ENCODE peak calls at places on chromosomes 16 and 17, in six cellular contexts. G is esophagus squamous epithelium, Z is heart right ventricle, S is breast epithelium, R is psoas muscle, K is fibroblast of lung. E is an unnamed sample.
A peak's percentile ranks its signal among the peaks of the same experiment; 100 is the strongest.

GRCh38 chr16:86590501-86591144 is 12.3 kb downstream of the FOXL1 start:
- DNase-seq in G (no peak), Z (no peak), S (no peak), R (no peak), K (peak; percentile 98), E (no peak)

GRCh38 chr17:4340914-4341615 is 25.4 kb downstream of the UBE2G1 start:
- DNase-seq in G (no peak), Z (no peak), S (no peak), R (no peak), K (peak; percentile 35), E (no peak)

GRCh38 chr16:67942200-67942509 is 1.8 kb downstream of the LCAT start:
- DNase-seq in G (no peak), Z (no peak), S (no peak), R (no peak), K (no peak), E (no peak)

GRCh38 chr17:64491034-64491860 is 5.6 kb downstream of the POLG2 start:
- DNase-seq in G (no peak), Z (no peak), S (no peak), R (no peak), K (no peak), E (no peak)

GRCh38 chr17:29112780-29113295 is 67.4 kb downstream of the MYO18A start:
- DNase-seq in G (no peak), Z (peak; percentile 52), S (peak; percentile 52), R (peak; percentile 85), K (peak; percentile 75), E (no peak)

GRCh38 chr16:67356372-67356771 is 29.8 kb downstream of the LRRC36 start:
- DNase-seq in G (no peak), Z (no peak), S (no peak), R (no peak), K (no peak), E (no peak)

GRCh38 chr16:47377156-47377555 is 83.7 kb downstream of the ITFG1 start:
- DNase-seq in G (no peak), Z (no peak), S (no peak), R (no peak), K (peak; percentile 56), E (no peak)

GRCh38 chr17:63930951-63931575 is 1.1 kb downstream of the CD79B start:
- DNase-seq in G (no peak), Z (peak; percentile 77), S (peak; percentile 30), R (peak; percentile 83), K (no peak), E (no peak)

GRCh38 chr17:78174332-78174869 is 6.0 kb downstream of the SYNGR2 start:
- DNase-seq in G (no peak), Z (peak; percentile 83), S (peak; percentile 88), R (peak; percentile 93), K (no peak), E (no peak)

GRCh38 chr17:67488161-67488560 is 111.1 kb downstream of the PITPNC1 start:
- DNase-seq in G (no peak), Z (peak; percentile 35), S (no peak), R (peak; percentile 64), K (peak; percentile 42), E (no peak)

GRCh38 chr17:49588726-49589555 is 13.3 kb downstream of the NXPH3 start:
- DNase-seq in G (no peak), Z (no peak), S (no peak), R (no peak), K (peak; percentile 57), E (no peak)

GRCh38 chr16:81005644-81006471 is 827 bp downstream of the CMC2 start:
- DNase-seq in G (peak; percentile 27), Z (no peak), S (peak; percentile 61), R (no peak), K (no peak), E (no peak)

GRCh38 chr17:73291260-73291801 is 20.5 kb downstream of the CDC42EP4 start:
- DNase-seq in G (no peak), Z (peak; percentile 57), S (no peak), R (peak; percentile 81), K (peak; percentile 93), E (no peak)

GRCh38 chr17:2598166-2598565 is 4.7 kb downstream of the PAFAH1B1 start:
- DNase-seq in G (no peak), Z (no peak), S (no peak), R (no peak), K (peak; percentile 83), E (no peak)

GRCh38 chr17:82330322-82331239 is 3.0 kb downstream of the SECTM1 start:
- DNase-seq in G (no peak), Z (peak; percentile 42), S (no peak), R (peak; percentile 75), K (peak; percentile 41), E (no peak)

GRCh38 chr16:28846933-28847273 is 755 bp upstream of the TUFM start:
- DNase-seq in G (no peak), Z (no peak), S (no peak), R (peak; percentile 50), K (no peak), E (no peak)

GRCh38 chr16:75593308-75593707 is 27.1 kb downstream of the GABARAPL2 start:
- DNase-seq in G (no peak), Z (no peak), S (no peak), R (no peak), K (no peak), E (no peak)

GRCh38 chr16:75593825-75594820 is 27.9 kb downstream of the GABARAPL2 start:
- DNase-seq in G (no peak), Z (no peak), S (no peak), R (no peak), K (peak; percentile 91), E (no peak)

GRCh38 chr16:75591001-75591852 is 25.0 kb downstream of the GABARAPL2 start:
- DNase-seq in G (no peak), Z (peak; percentile 45), S (peak; percentile 33), R (peak; percentile 66), K (peak; percentile 95), E (no peak)

GRCh38 chr16:75588716-75589115 is 22.5 kb downstream of the GABARAPL2 start:
- DNase-seq in G (no peak), Z (no peak), S (no peak), R (no peak), K (no peak), E (no peak)

DNA sequence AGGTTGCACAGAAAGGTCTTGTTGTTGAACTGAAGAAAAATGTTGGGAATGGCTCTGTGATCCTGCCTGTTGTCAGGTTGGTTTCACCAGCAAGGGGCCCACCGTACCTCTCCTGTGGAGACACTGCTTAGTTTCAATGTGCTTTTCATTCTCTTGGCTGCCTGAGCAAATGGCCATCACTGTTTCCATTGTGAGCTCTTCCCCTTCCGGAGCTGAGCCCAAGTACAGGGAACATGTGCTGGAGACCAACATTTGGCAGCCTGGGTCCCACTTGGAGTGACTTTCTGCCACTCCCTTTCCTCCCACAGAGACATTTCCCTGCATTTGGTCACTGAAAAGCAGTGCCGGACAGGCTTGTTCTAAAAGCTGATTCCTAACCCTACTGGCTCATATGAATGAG is 23.1 kb downstream of the GABARAPL2 start:
- DNase-seq in G (no peak), Z (peak; percentile 37), S (no peak), R (no peak), K (peak; percentile 20), E (no peak)
- TF ChIP-seq CTCF in G (no peak), Z (no peak), S (no peak), R (no peak), K (no peak), E (no peak)

GRCh38 chr17:42520540-42520951 is 15.5 kb upstream of the NAGLU start:
- DNase-seq in G (no peak), Z (no peak), S (no peak), R (no peak), K (no peak), E (no peak)
- H3K4me1 ChIP-seq in G (peaks cover 68% of the 10 kb centered on the region), Z (peaks cover 80% of the 10 kb centered on the region), S (peaks cover 40% of the 10 kb centered on the region), R (peaks cover 68% of the 10 kb centered on the region), K (peaks cover 57% of the 10 kb centered on the region), E (peaks cover 64% of the 10 kb centered on the region)

GRCh38 chr17:44200478-44201155 is 933 bp upstream of the ATXN7L3 start:
- DNase-seq in G (no peak), Z (no peak), S (no peak), R (no peak), K (no peak), E (no peak)

GRCh38 chr17:44199553-44200477 is at the start of gene ATXN7L3:
- DNase-seq in G (peak; percentile 97), Z (peak; percentile 99), S (peak; percentile 99), R (peak; percentile 99), K (peak; percentile 97), E (no peak)

GRCh38 chr17:44198721-44199552 is 747 bp downstream of the ATXN7L3 start:
- DNase-seq in G (no peak), Z (peak; percentile 72), S (peak; percentile 54), R (peak; percentile 80), K (peak; percentile 30), E (no peak)

GRCh38 chr17:44197107-44197506 is 2.6 kb downstream of the ATXN7L3 start:
- DNase-seq in G (no peak), Z (no peak), S (no peak), R (peak; percentile 48), K (no peak), E (no peak)

DNA sequence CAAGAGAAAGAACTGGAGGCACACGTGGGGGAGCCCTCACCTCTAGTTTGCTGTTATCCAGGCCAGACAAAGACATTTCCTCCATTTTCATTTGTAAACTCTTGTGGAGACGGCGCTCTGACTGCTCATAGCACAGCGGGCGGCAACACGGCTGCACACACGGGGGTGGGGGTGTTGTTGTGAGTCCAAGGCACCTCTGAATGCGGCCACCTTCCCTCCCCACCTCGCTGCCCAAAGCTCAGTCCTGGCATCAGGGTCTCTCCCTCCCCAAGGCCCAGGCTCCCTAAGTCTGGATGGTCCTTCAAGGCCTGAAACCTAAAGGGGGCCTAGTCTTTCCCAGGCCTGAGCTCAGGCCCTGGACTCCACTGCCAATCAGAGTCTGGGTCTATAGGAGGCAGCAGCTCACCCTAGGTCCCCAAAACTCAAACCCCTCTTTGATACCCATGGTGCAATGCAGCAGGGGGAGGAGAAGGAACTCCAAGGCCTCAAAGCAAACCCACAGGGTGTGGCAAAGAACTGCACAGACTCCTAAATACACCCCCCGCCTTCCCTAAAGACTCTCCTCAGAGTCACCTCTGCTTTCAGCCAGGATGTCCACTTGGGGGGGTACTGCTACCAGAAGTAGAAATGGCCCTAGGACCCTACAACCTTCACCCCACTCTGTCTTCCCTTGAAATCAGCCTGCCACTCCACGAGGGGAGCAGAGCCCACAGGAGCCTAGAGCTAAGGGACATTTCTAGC is 1.5 kb downstream of the ATXN7L3 start:
- DNase-seq in G (no peak), Z (no peak), S (no peak), R (peak; percentile 53), K (peak; percentile 42), E (no peak)
- TF ChIP-seq CTCF in G (no peak), Z (peak; percentile 22), S (no peak), R (no peak), K (peak; percentile 16), E (no peak)

DNA sequence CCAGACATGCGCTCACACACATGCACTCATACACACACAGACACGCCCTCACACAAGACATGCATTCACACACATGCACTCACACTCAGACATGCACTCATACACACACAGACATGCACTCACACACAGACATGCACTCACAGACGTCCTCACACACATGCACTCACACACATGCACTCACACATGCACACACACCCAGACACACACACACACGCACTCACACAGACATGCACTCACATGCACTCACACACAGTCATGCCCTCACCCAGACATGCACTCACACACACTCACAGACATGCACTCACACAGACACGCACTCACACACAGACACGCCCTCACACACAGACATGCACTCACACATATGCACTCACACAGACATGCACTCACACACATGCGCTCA is 2.1 kb upstream of the ZNF469 start:
- DNase-seq in G (no peak), Z (no peak), S (no peak), R (no peak), K (no peak), E (no peak)
- H3K4me1 ChIP-seq in G (peaks cover 3% of the 10 kb centered on the region), Z (peaks cover 10% of the 10 kb centered on the region), S (peaks cover 8% of the 10 kb centered on the region), R (peaks cover 5% of the 10 kb centered on the region), K (no peaks in the 10 kb centered on the region), E (no peaks in the 10 kb centered on the region)